ENCODE peak calls at places on chromosomes 7 and 10, in five cellular contexts. R, A, Y, E and G are unnamed samples.

GRCh38 chr10:128047991-128048826 is 78.0 kb downstream of the MKI67 start:
- DNase-seq in R (no peak), A (no peak), Y (peak; percentile 28), E (peak; percentile 42), G (no peak)

GRCh38 chr7:98621573-98622482 is 4.7 kb downstream of the NPTX2 start:
- DNase-seq in R (no peak), A (no peak), Y (no peak), E (no peak), G (no peak)

GRCh38 chr10:92851003-92851402 is 2.7 kb downstream of the EXOC6 start:
- DNase-seq in R (no peak), A (no peak), Y (no peak), E (no peak), G (no peak)

GRCh38 chr10:101130984-101131961 is at the start of gene TLX1:
- DNase-seq in R (no peak), A (peak; percentile 69), Y (no peak), E (peak; percentile 30), G (no peak)

GRCh38 chr10:94129393-94130130 is 135.8 kb downstream of the PLCE1 start:
- DNase-seq in R (no peak), A (no peak), Y (peak; percentile 78), E (peak; percentile 91), G (no peak)

GRCh38 chr7:107964510-107964909 is 38.5 kb downstream of the LAMB1 start:
- DNase-seq in R (no peak), A (no peak), Y (no peak), E (no peak), G (no peak)

GRCh38 chr10:4344544-4344994 is 481.4 kb upstream of the AKR1E2 start:
- DNase-seq in R (peak; percentile 35), A (no peak), Y (peak; percentile 100), E (peak; percentile 100), G (peak; percentile 56)

GRCh38 chr10:97234403-97234802 is 48.6 kb upstream of the SLIT1 start:
- DNase-seq in R (no peak), A (no peak), Y (peak; percentile 57), E (peak; percentile 64), G (peak; percentile 11)

GRCh38 chr7:121076350-121077164 is 88.0 kb downstream of the CPED1 start:
- DNase-seq in R (no peak), A (no peak), Y (peak; percentile 82), E (peak; percentile 74), G (no peak)

GRCh38 chr7:30168800-30169584 is 34.2 kb downstream of the MTURN start:
- DNase-seq in R (no peak), A (no peak), Y (peak; percentile 82), E (peak; percentile 97), G (no peak)

GRCh38 chr7:97024209-97025129 is at the start of gene DLX5:
- DNase-seq in R (no peak), A (peak; percentile 64), Y (no peak), E (peak; percentile 49), G (peak; percentile 69)

GRCh38 chr7:34220501-34220900 is 315.2 kb downstream of the BMPER start:
- DNase-seq in R (no peak), A (no peak), Y (no peak), E (no peak), G (no peak)

GRCh38 chr7:77627307-77627671 is 69.0 kb upstream of the RSBN1L start:
- DNase-seq in R (no peak), A (no peak), Y (no peak), E (peak; percentile 31), G (no peak)

GRCh38 chr7:43513236-43513635 is 69.7 kb upstream of the STK17A start:
- DNase-seq in R (no peak), A (no peak), Y (peak; percentile 12), E (no peak), G (no peak)

GRCh38 chr7:34060548-34060947 is 155.2 kb downstream of the BMPER start:
- DNase-seq in R (no peak), A (no peak), Y (no peak), E (peak; percentile 88), G (no peak)

GRCh38 chr7:72182036-72182435 is 230.1 kb downstream of the CALN1 start:
- DNase-seq in R (no peak), A (no peak), Y (no peak), E (no peak), G (no peak)

GRCh38 chr7:6392712-6393666 is 54.8 kb downstream of the DAGLB start:
- DNase-seq in R (peak; percentile 85), A (no peak), Y (peak; percentile 72), E (peak; percentile 90), G (no peak)

GRCh38 chr10:70368774-70369482 is 13.5 kb downstream of the LRRC20 start:
- DNase-seq in R (no peak), A (no peak), Y (no peak), E (no peak), G (no peak)